ENCODE peak calls at places on chromosomes 13 and 19, in five cellular contexts. T is ascending aorta, V is thoracic aorta, S is transverse colon, X is uterus. L is an unnamed sample. For H3K9me3 and H3K27me3, the result is how much of the 10 kb centered on the place peaks cover.

GRCh38 chr13:76993021-76993420 is 1.1 kb downstream of the CLN5 start:
- DNase-seq in T (no peak), V (no peak), S (no peak), X (no peak), L (no peak)

GRCh38 chr13:27851481-27851880 is 59.2 kb downstream of the GSX1 start:
- DNase-seq in T (no peak), V (no peak), S (no peak), X (no peak), L (no peak)

GRCh38 chr13:113411216-113412023 is 41.9 kb downstream of the ADPRHL1 start:
- DNase-seq in T (peak), V (peak), S (peak), X (no peak), L (peak)

GRCh38 chr13:28396053-28396452 is 98.9 kb downstream of the FLT1 start:
- DNase-seq in T (no peak), V (no peak), S (no peak), X (no peak), L (no peak)

GRCh38 chr19:55086730-55087541 is 11.3 kb downstream of the EPS8L1 start:
- DNase-seq in T (peak), V (peak), S (peak), X (peak), L (peak)

GRCh38 chr19:56668676-56669075 is 2.9 kb downstream of the ZNF835 start:
- DNase-seq in T (peak), V (no peak), S (no peak), X (no peak), L (no peak)

GRCh38 chr13:70960841-70961443 is 852.7 kb upstream of the KLHL1 start:
- DNase-seq in T (no peak), V (no peak), S (no peak), X (no peak), L (no peak)

GRCh38 chr13:98475521-98475920 is 101.4 kb downstream of the STK24 start:
- DNase-seq in T (no peak), V (no peak), S (no peak), X (no peak), L (no peak)

GRCh38 chr19:32691952-32692726 is 518 bp downstream of the NUDT19 start:
- DNase-seq in T (peak), V (no peak), S (peak), X (no peak), L (peak)

GRCh38 chr19:15108145-15108844 is 1.1 kb downstream of the SYDE1 start:
- DNase-seq in T (no peak), V (no peak), S (no peak), X (no peak), L (no peak)

GRCh38 chr13:49225358-49226042 is 5.4 kb downstream of the MLNR start:
- DNase-seq in T (no peak), V (no peak), S (no peak), X (no peak), L (no peak)

GRCh38 chr19:48455908-48456562 is 661 bp downstream of the KCNJ14 start:
- DNase-seq in T (no peak), V (no peak), S (no peak), X (no peak), L (no peak)

GRCh38 chr13:23159205-23159586 is 21.6 kb upstream of the SGCG start:
- DNase-seq in T (peak), V (no peak), S (no peak), X (no peak), L (no peak)

GRCh38 chr19:49019242-49019932 is 2.5 kb upstream of the LHB start:
- DNase-seq in T (peak), V (no peak), S (peak), X (peak), L (no peak)

GRCh38 chr13:98014766-98015165 is 61.3 kb downstream of the IPO5 start:
- DNase-seq in T (no peak), V (no peak), S (no peak), X (no peak), L (no peak)

GRCh38 chr19:8526345-8527062 is 12.5 kb upstream of the ZNF414 start:
- DNase-seq in T (peak), V (peak), S (peak), X (peak), L (peak)

GRCh38 chr13:79128158-79128557 is 277.9 kb downstream of the RBM26 start:
- DNase-seq in T (no peak), V (no peak), S (no peak), X (no peak), L (no peak)

GRCh38 chr19:19193926-19194325 is 1.9 kb downstream of the RFXANK start:
- DNase-seq in T (no peak), V (no peak), S (no peak), X (no peak), L (no peak)

GRCh38 chr19:48480476-48481190 is 11.5 kb downstream of the CYTH2 start:
- DNase-seq in T (no peak), V (no peak), S (peak), X (peak), L (no peak)

GRCh38 chr19:48506138-48506733 is 5.4 kb downstream of the LMTK3 start:
- DNase-seq in T (no peak), V (no peak), S (no peak), X (no peak), L (no peak)

GRCh38 chr19:32223595-32224370 is 121.6 kb upstream of the ZNF507 start:
- DNase-seq in T (no peak), V (no peak), S (no peak), X (no peak), L (no peak)

DNA sequence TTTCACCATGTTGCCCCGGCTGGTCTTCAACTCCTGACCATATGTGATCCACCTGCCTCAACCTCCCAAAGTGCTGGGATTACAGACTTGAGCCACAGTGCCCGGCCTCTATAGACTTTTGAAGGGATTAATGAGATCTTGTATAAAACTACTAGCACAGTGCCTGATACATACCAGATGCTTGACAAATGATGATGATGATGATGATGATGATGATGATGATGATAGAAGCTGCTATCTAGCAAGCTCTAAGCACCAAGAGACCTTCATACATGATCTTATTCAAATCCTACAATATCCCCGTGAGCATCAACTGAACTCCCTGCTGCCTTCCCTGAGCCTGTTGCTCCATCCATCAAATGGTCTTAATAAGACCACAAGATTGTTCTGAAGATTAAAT is 14.4 kb downstream of the CEACAM20 start:
- DNase-seq in T (no peak), V (no peak), S (no peak), X (no peak), L (no peak)
- H3K9me3 ChIP-seq in T (under half), V (under half), S (under half), X (under half), L (under half)

DNA sequence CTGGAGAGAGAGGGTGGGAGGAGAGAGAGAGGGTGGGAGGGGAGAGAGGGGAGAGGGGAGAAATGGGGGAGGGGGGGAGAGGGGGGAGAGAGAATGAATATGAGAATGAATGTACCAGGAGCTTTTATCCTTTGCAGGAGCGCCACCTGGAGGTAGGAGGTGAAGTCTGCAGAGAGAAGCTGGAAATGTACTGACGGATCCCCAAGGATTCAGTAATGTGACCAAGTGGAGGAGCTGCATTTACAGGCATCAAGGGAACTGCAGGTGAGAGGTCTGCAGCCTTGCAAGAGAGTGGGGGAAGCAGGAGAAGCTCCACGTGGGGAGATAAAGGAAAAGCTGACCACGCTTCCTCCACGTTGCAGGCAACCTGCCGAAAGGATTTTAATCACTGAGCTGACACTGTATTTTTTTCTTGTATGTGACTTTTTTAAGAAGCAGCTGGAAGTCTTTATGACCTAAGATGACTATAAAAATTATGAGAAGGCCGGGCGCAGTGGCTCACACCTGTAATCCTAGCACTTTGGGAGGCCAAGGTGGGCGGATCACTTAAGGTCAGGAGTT is 33.7 kb downstream of the VSTM1 start:
- DNase-seq in T (peak), V (no peak), S (peak), X (peak), L (no peak)
- H3K27me3 ChIP-seq in T (under half), V (under half), S (under half), X (under half), L (under half)

GRCh38 chr13:63605962-63606361 is 2190.3 kb upstream of the PCDH20 start:
- DNase-seq in T (no peak), V (no peak), S (no peak), X (no peak), L (no peak)
- TF ChIP-seq CTCF in T (no peak), V (no peak), S (no peak), X (no peak), L (no peak)

DNA sequence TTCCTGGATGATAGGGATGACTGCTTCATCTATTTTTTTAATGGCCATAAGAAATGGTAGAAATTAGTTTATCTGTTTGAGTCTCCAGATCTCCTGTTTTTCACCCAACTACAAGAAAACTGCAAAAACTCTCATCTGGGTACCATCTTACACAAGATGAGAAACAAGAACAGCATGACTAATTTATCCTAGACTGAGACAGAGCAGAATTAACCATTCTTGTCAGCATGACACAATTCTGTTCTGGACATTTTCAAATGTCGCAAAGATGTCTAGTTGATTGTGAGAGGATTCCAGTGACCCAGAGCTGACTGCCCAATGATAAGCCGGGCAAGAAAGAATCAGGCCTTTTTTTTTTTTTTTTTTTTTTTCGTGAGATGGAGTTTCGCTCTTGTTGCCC is 12.8 kb downstream of the ZNF43 start:
- DNase-seq in T (no peak), V (no peak), S (no peak), X (no peak), L (no peak)
- H3K9me3 ChIP-seq in T (half or more), V (under half), S (half or more), X (under half), L (under half)

GRCh38 chr19:13097331-13098258 is 5.1 kb downstream of the LYL1 start:
- DNase-seq in T (peak), V (no peak), S (no peak), X (peak), L (no peak)

GRCh38 chr19:13100031-13100588 is 2.5 kb downstream of the LYL1 start:
- DNase-seq in T (peak), V (no peak), S (no peak), X (peak), L (no peak)

GRCh38 chr19:13100871-13101589 is 1.6 kb downstream of the LYL1 start:
- DNase-seq in T (peak), V (no peak), S (no peak), X (peak), L (no peak)

GRCh38 chr19:13098291-13099072 is 4.2 kb downstream of the LYL1 start:
- DNase-seq in T (peak), V (no peak), S (no peak), X (peak), L (no peak)

GRCh38 chr19:13099073-13099999 is 3.3 kb downstream of the LYL1 start:
- DNase-seq in T (peak), V (no peak), S (peak), X (peak), L (no peak)
- H3K27me3 ChIP-seq in T (under half), V (under half), S (under half), X (under half), L (under half)

DNA sequence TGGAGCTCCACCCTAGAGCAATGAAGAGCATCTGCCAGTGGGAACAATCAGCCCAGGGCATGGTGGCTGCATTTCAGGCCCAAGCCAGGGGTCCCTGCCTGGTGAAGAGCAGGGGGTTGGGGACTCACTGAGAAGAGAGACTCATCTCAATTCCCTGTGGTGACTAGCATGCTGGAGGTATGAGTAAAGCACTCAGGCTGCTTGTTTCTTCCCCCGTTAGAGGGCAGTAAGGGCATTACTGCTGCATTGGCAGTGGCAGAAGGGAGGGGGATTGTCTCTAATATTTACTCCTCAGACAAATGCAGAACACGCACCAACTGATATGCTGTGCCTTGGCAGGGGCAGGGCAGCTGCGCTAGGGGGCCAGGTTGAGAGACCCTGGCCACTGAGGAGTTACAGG is 329.1 kb downstream of the SLITRK5 start:
- DNase-seq in T (no peak), V (no peak), S (no peak), X (no peak), L (no peak)
- TF ChIP-seq CTCF in T (no peak), V (no peak), S (no peak), X (no peak), L (no peak)

DNA sequence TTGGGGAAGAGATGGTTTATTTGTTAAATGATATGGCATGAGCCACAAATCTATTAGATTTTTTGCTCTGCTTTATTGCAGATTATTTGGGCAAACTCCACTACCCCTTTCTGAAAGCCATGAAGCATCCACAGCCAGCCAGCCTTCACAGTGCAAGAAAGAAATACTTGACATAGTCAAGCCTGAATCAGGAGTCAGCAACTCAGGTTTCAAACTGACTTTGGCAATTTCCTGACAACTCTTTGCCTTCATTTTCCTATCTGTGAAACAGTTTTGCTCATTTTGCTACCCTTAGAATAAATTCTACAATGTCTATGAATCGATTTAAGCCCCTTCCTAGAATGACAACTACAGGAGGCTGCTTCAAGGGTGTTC is 369.1 kb downstream of the COG6 start:
- DNase-seq in T (no peak), V (no peak), S (no peak), X (no peak), L (no peak)
- H3K9me3 ChIP-seq in T (under half), V (under half), S (under half), X (under half), L (under half)

L was measured in breast epithelium.